ENCODE peak calls at places on chromosomes 16 and 17, in five cellular contexts. S is posterior cingulate gyrus, P is left ventricle myocardium inferior, Q is B cell, G is kidney epithelial cell. Z is an unnamed sample.

GRCh38 chr16:89633064-89633631 is 19.7 kb downstream of the DPEP1 start:
- DNase-seq in P (no peak), S (no peak), Q (no peak), G (no peak), Z (no peak)

GRCh38 chr17:69854381-69854780 is 220.6 kb upstream of the KCNJ16 start:
- DNase-seq in Q (no peak), S (no peak), G (no peak), P (no peak), Z (no peak)

GRCh38 chr17:57006040-57006439 is 28.1 kb downstream of the SCPEP1 start:
- DNase-seq in Q (no peak), P (no peak), G (no peak), S (no peak), Z (no peak)

GRCh38 chr17:35749560-35750412 is 3.3 kb downstream of the GAS2L2 start:
- DNase-seq in P (no peak), S (no peak), Q (no peak), G (no peak), Z (no peak)

GRCh38 chr17:42163113-42163512 is 8.3 kb upstream of the RAB5C start:
- DNase-seq in Q (no peak), G (no peak), S (no peak), P (no peak), Z (no peak)

GRCh38 chr16:69610356-69610755 is 44.6 kb downstream of the NFAT5 start:
- DNase-seq in Q (no peak), S (no peak), G (no peak), P (no peak), Z (no peak)

GRCh38 chr17:28961391-28961790 is 10.1 kb upstream of the PHF12 start:
- DNase-seq in Q (no peak), S (no peak), P (no peak), G (no peak), Z (no peak)

GRCh38 chr17:73369126-73369525 is 57.3 kb upstream of the CDC42EP4 start:
- DNase-seq in G (no peak), S (no peak), Q (no peak), P (peak), Z (no peak)

GRCh38 chr17:10226930-10227695 is 28.7 kb upstream of the GAS7 start:
- DNase-seq in Q (peak), G (no peak), S (peak), P (peak), Z (peak)

GRCh38 chr17:46943511-46944393 is 20.8 kb downstream of the GOSR2 start:
- DNase-seq in Q (no peak), S (peak), G (no peak), P (no peak), Z (no peak)

GRCh38 chr16:4315185-4316102 is at the start of gene GLIS2:
- DNase-seq in G (no peak), P (peak), Q (peak), S (no peak), Z (peak)

GRCh38 chr17:82029391-82029790 is 2.1 kb upstream of the RAC3 start:
- DNase-seq in Q (no peak), G (no peak), S (no peak), P (peak), Z (no peak)

GRCh38 chr17:13931752-13932477 is 137.4 kb upstream of the COX10 start:
- DNase-seq in G (no peak), S (no peak), P (peak), Q (peak), Z (peak)

GRCh38 chr17:67521773-67522069 is 144.6 kb downstream of the PITPNC1 start:
- DNase-seq in G (no peak), Q (no peak), S (no peak), P (no peak), Z (no peak)

GRCh38 chr17:1573932-1574696 is 11.5 kb upstream of the PITPNA start:
- DNase-seq in P (peak), G (no peak), Q (peak), S (peak), Z (peak)

GRCh38 chr16:1863681-1864460 is 8.1 kb downstream of the MEIOB start:
- DNase-seq in P (no peak), Q (no peak), S (no peak), G (no peak), Z (no peak)

GRCh38 chr16:64162613-64163375 is 959.1 kb downstream of the CDH11 start:
- DNase-seq in G (no peak), S (no peak), P (no peak), Q (no peak), Z (no peak)

GRCh38 chr16:86457621-86458456 is 52.5 kb upstream of the FOXF1 start:
- DNase-seq in G (no peak), S (no peak), Q (no peak), P (no peak), Z (no peak)

GRCh38 chr16:1990336-1991134 is 765 bp downstream of the SYNGR3 start:
- DNase-seq in P (no peak), Q (peak), S (no peak), G (no peak), Z (no peak)

GRCh38 chr17:7354262-7354781 is 634 bp upstream of the TMEM95 start:
- DNase-seq in Q (no peak), S (no peak), P (no peak), G (no peak), Z (no peak)

Z was measured in heart right ventricle.